ENCODE peak calls at places on chromosomes 12 and 14, in six cellular contexts. B is GM23248; W is uterus; D is breast epithelium; N is PC-3; K is CD8-positive, alpha-beta memory T cell. V is an unnamed sample. For H3K4me1, the result is how much of the 10 kb centered on the place peaks cover.

GRCh38 chr12:64678248-64678647 is 68.0 kb downstream of the RASSF3 start:
- DNase-seq in K (no peak), B (no peak), D (no peak), N (peak), W (no peak), V (no peak)

GRCh38 chr12:65860584-65860983 is 36.3 kb downstream of the HMGA2 start:
- DNase-seq in K (no peak), N (no peak), W (no peak), D (no peak), B (no peak), V (no peak)

GRCh38 chr12:31558521-31558920 is 32.4 kb downstream of the DENND5B start:
- DNase-seq in K (no peak), N (peak), B (peak), D (no peak), W (no peak), V (no peak)

GRCh38 chr12:30308010-30308717 is 387.5 kb downstream of the IPO8 start:
- DNase-seq in K (no peak), D (no peak), N (no peak), W (no peak), B (no peak), V (no peak)

GRCh38 chr14:35234007-35234406 is 58.2 kb upstream of the PSMA6 start:
- DNase-seq in W (no peak), B (peak), K (no peak), D (no peak), N (no peak), V (no peak)

GRCh38 chr14:94671870-94672444 is 59.8 kb downstream of the SERPINA3 start:
- DNase-seq in W (no peak), K (no peak), N (peak), B (no peak), D (no peak), V (no peak)

GRCh38 chr14:26926585-26926984 is 328.8 kb upstream of the NOVA1 start:
- DNase-seq in B (no peak), K (no peak), D (no peak), W (no peak), N (no peak), V (no peak)

GRCh38 chr12:2739832-2740641 is 54.7 kb upstream of the FKBP4 start:
- DNase-seq in K (no peak), D (no peak), B (peak), N (peak), W (no peak), V (no peak)

GRCh38 chr12:25518512-25518911 is 34.6 kb downstream of the LMNTD1 start:
- DNase-seq in D (no peak), W (no peak), K (no peak), B (peak), N (no peak), V (no peak)

GRCh38 chr14:100295376-100296105 is 10.7 kb downstream of the SLC25A29 start:
- DNase-seq in D (no peak), W (no peak), N (no peak), K (no peak), B (no peak), V (no peak)

GRCh38 chr14:75279153-75279738 is 618 bp downstream of the FOS start:
- DNase-seq in N (no peak), W (peak), B (peak), D (no peak), K (peak), V (peak)

GRCh38 chr12:81992461-81992860 is 233.3 kb upstream of the PPFIA2 start:
- DNase-seq in N (no peak), W (no peak), B (peak), D (no peak), K (no peak), V (no peak)

GRCh38 chr12:117394491-117394890 is 33.1 kb upstream of the NOS1 start:
- DNase-seq in W (no peak), D (no peak), B (no peak), N (no peak), K (no peak), V (no peak)

GRCh38 chr14:49761839-49762551 is 6.0 kb upstream of the KLHDC2 start:
- DNase-seq in D (no peak), K (no peak), B (no peak), W (no peak), N (no peak), V (no peak)

GRCh38 chr12:11958216-11959091 is 112.3 kb upstream of the BCL2L14 start:
- DNase-seq in K (no peak), N (peak), D (no peak), W (no peak), B (peak), V (no peak)

GRCh38 chr12:19802915-19803314 is 363.6 kb downstream of the AEBP2 start:
- DNase-seq in N (no peak), B (no peak), D (no peak), W (no peak), K (no peak), V (no peak)

GRCh38 chr12:105279460-105280056 is 43.6 kb upstream of the APPL2 start:
- DNase-seq in B (peak), N (no peak), W (no peak), K (peak), D (no peak), V (no peak)

GRCh38 chr12:6370576-6370935 is 4.8 kb downstream of the SCNN1A start:
- DNase-seq in W (no peak), B (no peak), D (no peak), N (no peak), K (no peak), V (no peak)

GRCh38 chr12:52082988-52083637 is 3.6 kb downstream of the SMIM41 start:
- DNase-seq in D (no peak), W (no peak), N (peak), K (peak), B (peak), V (peak)

GRCh38 chr14:91545946-91546716 is 36.0 kb upstream of the PPP4R3A start:
- DNase-seq in W (no peak), K (no peak), D (no peak), N (peak), B (no peak), V (no peak)

GRCh38 chr12:89551747-89552146 is 25.9 kb upstream of the POC1B start:
- DNase-seq in W (no peak), N (no peak), K (no peak), D (no peak), B (no peak), V (no peak)

GRCh38 chr14:24395609-24396580 is 2.9 kb upstream of the NYNRIN start:
- DNase-seq in W (no peak), D (no peak), N (no peak), K (no peak), B (peak), V (no peak)

GRCh38 chr12:92506460-92506859 is 196.3 kb upstream of the PLEKHG7 start:
- DNase-seq in N (no peak), K (no peak), B (no peak), W (no peak), D (no peak), V (no peak)

GRCh38 chr14:84894254-84894653 is 635.7 kb upstream of the FLRT2 start:
- DNase-seq in K (no peak), W (no peak), N (no peak), D (no peak), B (no peak), V (no peak)

GRCh38 chr12:21828779-21829178 is 54.3 kb upstream of the KCNJ8 start:
- DNase-seq in K (no peak), N (no peak), B (peak), D (no peak), W (peak), V (no peak)

GRCh38 chr12:15151141-15152091 is 69.8 kb downstream of the RERG start:
- DNase-seq in K (no peak), B (peak), D (no peak), N (peak), W (no peak), V (no peak)

GRCh38 chr14:35355981-35356839 is 48.3 kb downstream of the NFKBIA start:
- DNase-seq in D (no peak), B (peak), N (peak), K (no peak), W (no peak), V (no peak)

GRCh38 chr12:64824130-64824499 is 332 bp upstream of the TBC1D30 start:
- DNase-seq in N (no peak), K (no peak), D (no peak), W (no peak), B (no peak), V (no peak)

GRCh38 chr12:62562892-62563291 is 96.3 kb downstream of the MON2 start:
- DNase-seq in B (peak), D (no peak), K (no peak), N (no peak), W (no peak), V (no peak)

GRCh38 chr14:95302667-95303066 is 17.0 kb downstream of the CLMN start:
- DNase-seq in B (no peak), D (no peak), W (no peak), N (no peak), K (no peak), V (no peak)

GRCh38 chr14:77043177-77043983 is 14.9 kb upstream of the IRF2BPL start:
- DNase-seq in W (peak), K (peak), N (peak), D (no peak), B (peak), V (no peak)

GRCh38 chr14:52314521-52315354 is 626 bp downstream of the PTGER2 start:
- DNase-seq in N (no peak), B (peak), D (no peak), K (peak), W (peak), V (no peak)

DNA sequence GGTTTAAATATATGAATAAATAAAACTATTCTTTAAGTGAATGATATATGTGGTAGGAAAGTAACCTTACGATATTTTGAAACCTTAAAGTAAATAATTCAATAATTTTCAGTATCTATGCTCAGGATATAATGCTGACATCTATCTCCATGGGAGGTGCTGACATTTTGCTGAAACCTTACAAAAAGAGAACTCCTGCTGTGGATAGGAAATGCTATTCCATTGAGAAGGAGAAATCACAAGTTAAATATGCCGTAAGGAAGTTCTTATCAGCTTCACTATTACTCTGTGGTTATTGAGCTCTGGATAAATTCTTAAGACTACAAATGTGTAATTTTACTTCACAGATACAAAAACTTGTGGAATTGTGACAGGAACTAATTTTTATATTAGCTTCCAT is 722.1 kb downstream of the TMTC2 start:
- DNase-seq in W (no peak), D (no peak), N (no peak), K (no peak), B (no peak), V (no peak)
- H3K4me1 ChIP-seq in W (under half), D (under half), N (under half), K (under half), B (under half), V (under half)

GRCh38 chr14:99242816-99243795 is 28.9 kb downstream of the BCL11B start:
- DNase-seq in D (no peak), K (peak), B (no peak), N (no peak), W (no peak), V (no peak)

GRCh38 chr14:99244960-99245340 is 27.0 kb downstream of the BCL11B start:
- DNase-seq in D (no peak), K (no peak), W (no peak), B (no peak), N (no peak), V (no peak)

GRCh38 chr14:99246536-99247083 is 25.4 kb downstream of the BCL11B start:
- DNase-seq in N (no peak), B (no peak), D (no peak), K (peak), W (no peak), V (no peak)

GRCh38 chr14:99245541-99246511 is 26.2 kb downstream of the BCL11B start:
- DNase-seq in W (no peak), N (no peak), B (no peak), K (no peak), D (no peak), V (no peak)

GRCh38 chr14:99244299-99244959 is 27.6 kb downstream of the BCL11B start:
- DNase-seq in K (no peak), B (no peak), D (no peak), W (no peak), N (no peak), V (no peak)
- H3K4me1 ChIP-seq in K (half or more), B (under half), D (under half), W (under half), N (under half), V (under half)

GRCh38 chr12:122500685-122501488 is at the start of gene ZCCHC8:
- DNase-seq in W (peak), N (peak), D (peak), K (peak), B (peak), V (peak)
- H3K4me1 ChIP-seq in W (under half), N (under half), D (under half), K (under half), B (under half), V (under half)

GRCh38 chr14:101835566-101835965 is 74.1 kb downstream of the PPP2R5C start:
- DNase-seq in W (no peak), K (no peak), N (no peak), D (no peak), B (no peak), V (no peak)

GRCh38 chr14:101834387-101835165 is 73.1 kb downstream of the PPP2R5C start:
- DNase-seq in N (peak), W (no peak), K (no peak), D (no peak), B (peak), V (no peak)

GRCh38 chr14:101835166-101835557 is 73.7 kb downstream of the PPP2R5C start:
- DNase-seq in K (no peak), W (no peak), N (peak), B (peak), D (no peak), V (no peak)

GRCh38 chr14:101838476-101838875 is 77.0 kb downstream of the PPP2R5C start:
- DNase-seq in D (no peak), N (no peak), W (peak), B (no peak), K (no peak), V (no peak)

GRCh38 chr14:101836131-101836530 is 74.6 kb downstream of the PPP2R5C start:
- DNase-seq in D (no peak), K (no peak), W (no peak), N (no peak), B (peak), V (no peak)
- H3K4me1 ChIP-seq in D (under half), K (half or more), W (under half), N (under half), B (under half), V (under half)

GRCh38 chr14:105059917-105060565 is 5.2 kb downstream of the GPR132 start:
- DNase-seq in W (no peak), D (no peak), K (no peak), B (no peak), N (no peak), V (no peak)
- H3K4me1 ChIP-seq in W (under half), D (under half), K (half or more), B (under half), N (under half), V (under half)

GRCh38 chr14:59363545-59364226 is 101.5 kb downstream of the GPR135 start:
- DNase-seq in W (no peak), N (peak), B (peak), K (no peak), D (no peak), V (no peak)
- H3K4me1 ChIP-seq in W (under half), N (half or more), B (under half), K (under half), D (under half), V (half or more)

GRCh38 chr12:132543298-132544172 is 53.6 kb downstream of the FBRSL1 start:
- DNase-seq in B (no peak), K (no peak), D (no peak), W (no peak), N (no peak), V (no peak)

GRCh38 chr12:132544173-132544468 is 54.2 kb downstream of the FBRSL1 start:
- DNase-seq in W (no peak), K (no peak), D (no peak), B (no peak), N (no peak), V (no peak)

GRCh38 chr12:132540436-132540835 is 50.5 kb downstream of the FBRSL1 start:
- DNase-seq in W (no peak), D (no peak), K (no peak), N (no peak), B (no peak), V (no peak)

GRCh38 chr12:132541200-132541599 is 51.2 kb downstream of the FBRSL1 start:
- DNase-seq in N (no peak), W (no peak), B (no peak), K (no peak), D (no peak), V (no peak)

DNA sequence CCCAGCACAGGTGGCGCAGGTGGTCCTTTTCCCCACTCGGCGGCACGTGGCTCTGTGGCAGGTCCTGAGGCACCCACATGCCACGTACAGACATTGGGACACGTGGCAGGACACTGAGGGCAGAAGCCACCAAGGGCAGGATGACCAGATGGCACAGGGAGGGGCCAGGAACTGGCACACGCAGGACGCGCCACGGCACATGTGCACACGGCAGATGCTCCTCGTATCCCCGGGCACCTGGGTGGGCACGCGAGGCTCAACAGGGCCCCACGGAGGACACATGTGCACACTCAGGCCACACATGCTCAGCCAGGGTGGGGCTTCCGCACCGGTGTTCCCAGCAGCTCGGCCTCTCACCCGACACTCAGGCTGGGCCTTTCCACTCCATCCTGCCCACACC is 52.0 kb downstream of the FBRSL1 start:
- DNase-seq in K (no peak), N (no peak), D (no peak), B (no peak), W (no peak), V (no peak)
- H3K4me1 ChIP-seq in K (under half), N (under half), D (under half), B (under half), W (under half), V (under half)